ENCODE peak calls at places on chromosomes 16 and 17, in nine cellular contexts. P, Z, N, O, A, Y, W, L and U are unnamed samples.

GRCh38 chr17:51029568-51030463 is 90.9 kb downstream of the SPAG9 start:
- DNase-seq in W (no peak), O (peak), Z (no peak), Y (peak), L (no peak), A (no peak), N (no peak), P (no peak), U (no peak)

GRCh38 chr16:78183437-78183836 is 84.0 kb downstream of the WWOX start:
- DNase-seq in W (no peak), L (no peak), O (no peak), Y (no peak), N (no peak), Z (no peak), P (no peak), A (no peak), U (no peak)

GRCh38 chr17:74585711-74586110 is 6.4 kb downstream of the CD300LD start:
- DNase-seq in Z (no peak), W (no peak), O (no peak), A (no peak), Y (no peak), N (no peak), L (no peak), P (no peak), U (no peak)

GRCh38 chr16:28925386-28926228 is 569 bp upstream of the RABEP2 start:
- DNase-seq in A (peak), P (peak), W (peak), Z (no peak), O (peak), N (peak), Y (peak), L (peak), U (peak)

GRCh38 chr17:62179525-62180161 is 114.6 kb upstream of the MED13 start:
- DNase-seq in W (no peak), Y (no peak), Z (no peak), A (no peak), P (peak), N (no peak), L (no peak), O (peak), U (peak)

GRCh38 chr16:53043462-53043861 is 9.2 kb downstream of the CHD9NB start:
- DNase-seq in Y (no peak), P (no peak), Z (no peak), N (no peak), O (no peak), A (no peak), L (no peak), W (no peak), U (no peak)

GRCh38 chr17:56597495-56597990 is 4.0 kb downstream of the NOG start:
- DNase-seq in Y (no peak), O (peak), P (no peak), L (no peak), N (no peak), A (peak), Z (no peak), W (no peak), U (no peak)

GRCh38 chr17:17724991-17725852 is 44.0 kb downstream of the RAI1 start:
- DNase-seq in O (no peak), L (no peak), P (no peak), W (no peak), Y (no peak), Z (no peak), N (no peak), A (no peak), U (no peak)

GRCh38 chr17:42275527-42276358 is 448 bp downstream of the STAT5B start:
- DNase-seq in P (no peak), N (peak), L (no peak), Y (no peak), Z (no peak), O (peak), W (no peak), A (peak), U (no peak)

GRCh38 chr16:3101018-3101840 is 2.1 kb upstream of the ZSCAN10 start:
- DNase-seq in P (peak), N (peak), L (no peak), A (peak), Z (no peak), O (peak), Y (peak), W (peak), U (no peak)

GRCh38 chr16:87047221-87048037 is 269.8 kb downstream of the C16orf95 start:
- DNase-seq in Y (no peak), O (no peak), W (no peak), N (no peak), Z (no peak), A (no peak), L (no peak), P (no peak), U (no peak)

GRCh38 chr16:55399911-55400310 is 75.9 kb downstream of the IRX6 start:
- DNase-seq in Z (no peak), L (no peak), W (no peak), Y (no peak), P (no peak), A (no peak), O (no peak), N (no peak), U (no peak)

GRCh38 chr16:88806491-88807111 is 3.0 kb downstream of the CDT1 start:
- DNase-seq in P (no peak), O (no peak), A (no peak), L (no peak), Z (no peak), W (no peak), Y (no peak), N (no peak), U (no peak)

GRCh38 chr17:2421315-2422147 is 20.7 kb upstream of the MNT start:
- DNase-seq in N (no peak), A (no peak), P (peak), L (no peak), Z (no peak), O (peak), W (peak), Y (no peak), U (no peak)

GRCh38 chr17:67374329-67375053 is 2.6 kb upstream of the PITPNC1 start:
- DNase-seq in P (peak), L (peak), Y (peak), A (peak), Z (peak), W (peak), O (peak), N (peak), U (peak)

GRCh38 chr16:74813109-74813641 is 38.6 kb upstream of the FA2H start:
- DNase-seq in Z (peak), N (peak), W (peak), A (peak), O (peak), Y (peak), L (peak), P (peak), U (peak)

GRCh38 chr16:16882766-16883165 is 503.8 kb downstream of the NPIPA7 start:
- DNase-seq in O (no peak), L (no peak), Z (no peak), N (no peak), P (no peak), W (no peak), Y (no peak), A (no peak), U (no peak)

GRCh38 chr17:36132421-36132831 is 28.8 kb downstream of the CCL4 start:
- DNase-seq in W (no peak), A (no peak), L (no peak), O (no peak), N (no peak), P (no peak), Z (no peak), Y (no peak), U (no peak)

GRCh38 chr17:16013943-16014407 is 14.4 kb downstream of the TTC19 start:
- DNase-seq in O (peak), N (no peak), L (peak), Y (no peak), A (no peak), P (peak), W (no peak), Z (no peak), U (no peak)

GRCh38 chr17:64066709-64067108 is 46.3 kb upstream of the ICAM2 start:
- DNase-seq in Y (no peak), L (no peak), P (no peak), O (no peak), N (peak), W (no peak), A (no peak), Z (no peak), U (no peak)

GRCh38 chr17:67891481-67892119 is 66.3 kb downstream of the BPTF start:
- DNase-seq in Y (no peak), P (peak), A (no peak), N (no peak), W (no peak), Z (no peak), L (peak), O (peak), U (no peak)